ENCODE peak calls at places on chromosomes 11 and 22, in four cellular contexts. One of them, this sample, is unnamed.
A peak's percentile ranks its signal among the peaks of the same experiment; 100 is the strongest.

GRCh38 chr11:2991477-2992233 is 474 bp downstream of the NAP1L4 start:
- DNase-seq in head of caudate nucleus: peak; percentile 55
- DNase-seq in adrenal gland: peak; percentile 62
- DNase-seq in colonic mucosa: peak; percentile 54
- DNase-seq in this sample: peak; percentile 28

GRCh38 chr11:28976801-28977145 is 868.6 kb downstream of the METTL15 start:
- DNase-seq in head of caudate nucleus: no peak
- DNase-seq in adrenal gland: no peak
- DNase-seq in colonic mucosa: no peak
- DNase-seq in this sample: no peak

GRCh38 chr11:68009391-68010000 is 631 bp upstream of the ALDH3B1 start:
- DNase-seq in head of caudate nucleus: no peak
- DNase-seq in adrenal gland: peak; percentile 79
- DNase-seq in colonic mucosa: no peak
- DNase-seq in this sample: no peak

GRCh38 chr11:59680287-59681154 is 11.7 kb upstream of the PATL1 start:
- DNase-seq in head of caudate nucleus: peak; percentile 27
- DNase-seq in adrenal gland: peak; percentile 85
- DNase-seq in colonic mucosa: peak; percentile 82
- DNase-seq in this sample: peak; percentile 72

GRCh38 chr11:116793476-116794096 is 1.9 kb upstream of the APOA5 start:
- DNase-seq in head of caudate nucleus: no peak
- DNase-seq in adrenal gland: no peak
- DNase-seq in colonic mucosa: no peak
- DNase-seq in this sample: peak; percentile 43

GRCh38 chr11:120225372-120225909 is 14.5 kb upstream of the POU2F3 start:
- DNase-seq in head of caudate nucleus: no peak
- DNase-seq in adrenal gland: peak; percentile 60
- DNase-seq in colonic mucosa: no peak
- DNase-seq in this sample: no peak

GRCh38 chr22:22893077-22893805 is 5.6 kb downstream of the IGLL5 start:
- DNase-seq in head of caudate nucleus: no peak
- DNase-seq in adrenal gland: no peak
- DNase-seq in colonic mucosa: no peak
- DNase-seq in this sample: no peak

GRCh38 chr22:23772315-23773246 is at the start of gene MMP11:
- DNase-seq in head of caudate nucleus: no peak
- DNase-seq in adrenal gland: no peak
- DNase-seq in colonic mucosa: peak; percentile 81
- DNase-seq in this sample: no peak

GRCh38 chr22:50676661-50677492 is 4.3 kb downstream of the SHANK3 start:
- DNase-seq in head of caudate nucleus: no peak
- DNase-seq in adrenal gland: peak; percentile 28
- DNase-seq in colonic mucosa: no peak
- DNase-seq in this sample: no peak

GRCh38 chr22:44385781-44386180 is 73.0 kb upstream of the SHISAL1 start:
- DNase-seq in head of caudate nucleus: no peak
- DNase-seq in adrenal gland: no peak
- DNase-seq in colonic mucosa: no peak
- DNase-seq in this sample: no peak

This sample was measured in SK-N-DZ.